ENCODE peak calls at places on chromosomes 13 and 19, in ten cellular contexts. G is B cell, I is NB4, R is GM20000, O is left ventricle myocardium inferior, U is esophagus squamous epithelium, Y is SK-N-SH, S is cardiac muscle cell, X is progenitor cell of endocrine pancreas, Z is GM13976. C is an unnamed sample.

GRCh38 chr13:110483386-110483785 is 78.1 kb downstream of the RAB20 start:
- DNase-seq in G (no peak), I (no peak), R (no peak), O (no peak), U (no peak), Y (no peak), S (no peak), X (no peak), Z (no peak), C (no peak)

GRCh38 chr19:33794578-33795369 is 1.9 kb upstream of the KCTD15 start:
- DNase-seq in G (no peak), I (no peak), R (no peak), O (peak; percentile 40), U (no peak), Y (peak; percentile 73), S (peak; percentile 50), X (no peak), Z (no peak), C (no peak)

GRCh38 chr19:54104998-54105715 is 2.5 kb downstream of the NDUFA3 start:
- DNase-seq in G (no peak), I (no peak), R (no peak), O (no peak), U (no peak), Y (no peak), S (peak; percentile 9), X (no peak), Z (no peak), C (no peak)

GRCh38 chr13:51928231-51928630 is 66.5 kb downstream of the CCDC70 start:
- DNase-seq in G (no peak), I (no peak), R (no peak), O (no peak), U (no peak), Y (no peak), S (no peak), X (no peak), Z (no peak), C (no peak)

GRCh38 chr13:94708031-94708571 is 4.2 kb downstream of the SOX21 start:
- DNase-seq in G (peak; percentile 25), I (no peak), R (peak; percentile 44), O (no peak), U (no peak), Y (peak; percentile 48), S (no peak), X (no peak), Z (peak; percentile 29), C (no peak)

GRCh38 chr13:95643814-95644598 is 500 bp downstream of the DZIP1 start:
- DNase-seq in G (peak; percentile 17), I (no peak), R (no peak), O (peak; percentile 18), U (no peak), Y (peak; percentile 80), S (peak; percentile 43), X (peak; percentile 37), Z (no peak), C (no peak)

GRCh38 chr19:14479985-14480694 is 5.0 kb upstream of the PTGER1 start:
- DNase-seq in G (peak; percentile 90), I (peak; percentile 83), R (peak; percentile 93), O (peak; percentile 48), U (no peak), Y (peak; percentile 95), S (peak; percentile 43), X (peak; percentile 76), Z (peak; percentile 92), C (no peak)

GRCh38 chr19:17073869-17074627 is 1.2 kb downstream of the HAUS8 start:
- DNase-seq in G (no peak), I (no peak), R (no peak), O (no peak), U (no peak), Y (no peak), S (no peak), X (no peak), Z (no peak), C (no peak)

DNA sequence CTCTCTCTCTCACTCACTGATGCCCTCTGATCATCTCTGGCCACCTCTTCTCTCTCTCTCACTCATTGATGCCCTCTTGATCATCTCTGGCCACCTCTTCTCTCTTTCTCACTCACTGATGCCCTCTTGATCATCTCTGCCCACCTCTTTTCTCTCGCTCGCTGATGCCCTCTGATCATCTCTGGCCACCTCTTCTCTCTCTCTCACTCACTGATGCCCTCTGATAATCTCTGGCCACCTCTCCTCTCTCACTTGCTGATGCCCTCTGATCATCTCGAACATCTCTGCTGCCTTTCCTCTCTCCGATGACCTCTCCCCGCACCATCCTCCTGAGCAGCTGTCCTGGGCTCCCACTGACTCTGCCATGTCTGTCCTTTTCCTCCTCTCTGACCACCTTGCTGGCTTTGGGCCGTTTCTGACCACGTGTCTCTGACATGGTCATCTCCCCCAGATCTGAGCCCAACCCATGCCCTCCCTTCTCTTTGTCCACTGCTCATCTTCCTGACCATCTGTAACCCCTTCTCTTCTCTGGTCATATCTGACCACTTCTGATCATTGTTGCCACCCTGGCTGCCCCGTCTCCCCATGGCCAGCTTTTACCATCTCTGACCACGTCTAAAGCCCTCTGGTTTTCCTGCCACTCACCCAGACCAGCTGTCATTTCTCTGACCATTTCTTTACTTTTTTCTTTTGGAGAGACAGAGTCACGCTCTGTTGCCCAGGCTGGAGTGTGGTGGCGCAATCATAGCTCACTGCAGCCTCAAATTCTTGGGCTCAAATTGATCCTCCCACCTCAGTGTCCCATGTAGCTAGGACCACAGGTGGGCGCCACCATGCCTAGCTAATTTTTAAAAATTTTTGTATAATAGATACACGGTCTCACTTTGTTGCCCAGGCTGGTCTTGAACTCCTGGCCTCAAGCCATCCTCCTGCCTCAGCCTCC is 2.4 kb downstream of the LRFN3 start:
- DNase-seq in G (no peak), I (no peak), R (peak; percentile 28), O (no peak), U (no peak), Y (no peak), S (no peak), X (no peak), Z (no peak), C (no peak)
- TF ChIP-seq CTCF in G (no peak), I (no peak), R (no peak), O (no peak), U (no peak), Y (no peak), S (no peak), X (no peak), Z (no peak), C (no peak)

GRCh38 chr13:92716749-92717148 is 509.9 kb upstream of the GPC6 start:
- DNase-seq in G (no peak), I (no peak), R (no peak), O (no peak), U (no peak), Y (no peak), S (peak; percentile 55), X (no peak), Z (no peak), C (no peak)
- TF ChIP-seq CTCF in G (no peak), I (no peak), R (no peak), O (peak; percentile 11), U (no peak), Y (peak; percentile 54), S (peak; percentile 46), X (no peak), Z (no peak), C (peak; percentile 45)

GRCh38 chr19:28701491-28701890 is 511.5 kb downstream of the UQCRFS1 start:
- DNase-seq in G (no peak), I (no peak), R (no peak), O (no peak), U (no peak), Y (no peak), S (no peak), X (no peak), Z (no peak), C (no peak)

GRCh38 chr19:28706693-28707092 is 506.3 kb downstream of the UQCRFS1 start:
- DNase-seq in G (no peak), I (no peak), R (no peak), O (no peak), U (no peak), Y (no peak), S (no peak), X (no peak), Z (no peak), C (no peak)

GRCh38 chr19:28703400-28703956 is 509.5 kb downstream of the UQCRFS1 start:
- DNase-seq in G (no peak), I (no peak), R (no peak), O (no peak), U (no peak), Y (no peak), S (no peak), X (no peak), Z (no peak), C (no peak)

GRCh38 chr19:28700176-28700575 is 512.8 kb downstream of the UQCRFS1 start:
- DNase-seq in G (no peak), I (no peak), R (no peak), O (no peak), U (no peak), Y (no peak), S (peak; percentile 18), X (no peak), Z (no peak), C (no peak)

DNA sequence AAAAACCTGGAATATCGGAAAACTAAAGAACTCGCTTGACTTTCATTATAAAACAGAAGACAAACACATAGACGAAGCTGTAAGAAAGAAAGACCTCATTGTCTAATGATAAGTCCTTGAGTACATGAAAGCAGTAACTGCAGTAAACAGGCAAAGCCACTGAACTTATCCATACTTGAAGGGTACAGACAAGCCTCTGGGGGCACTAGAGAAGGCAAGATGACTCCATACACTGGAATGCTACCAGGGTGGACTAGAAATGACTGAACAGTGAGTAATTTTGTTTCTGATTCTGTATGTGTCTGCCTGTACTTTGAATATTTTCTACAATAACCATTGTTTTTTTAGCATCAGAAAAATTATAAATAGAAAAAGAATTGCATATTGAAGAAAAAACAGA is 507.9 kb downstream of the UQCRFS1 start:
- DNase-seq in G (no peak), I (no peak), R (no peak), O (no peak), U (no peak), Y (no peak), S (peak; percentile 88), X (no peak), Z (no peak), C (no peak)
- TF ChIP-seq CTCF in G (no peak), I (no peak), R (no peak), O (no peak), U (no peak), Y (peak; percentile 70), S (peak; percentile 56), X (peak; percentile 56), Z (no peak), C (no peak)

GRCh38 chr19:35935911-35936737 is at the start of gene LRFN3:
- DNase-seq in G (peak; percentile 69), I (peak; percentile 20), R (peak; percentile 81), O (peak; percentile 78), U (no peak), Y (peak; percentile 94), S (peak; percentile 81), X (peak; percentile 47), Z (peak; percentile 84), C (no peak)

GRCh38 chr19:35932291-35932936 is 3.8 kb upstream of the LRFN3 start:
- DNase-seq in G (no peak), I (no peak), R (no peak), O (no peak), U (no peak), Y (no peak), S (no peak), X (no peak), Z (no peak), C (no peak)

GRCh38 chr19:35928507-35928906 is 7.7 kb upstream of the LRFN3 start:
- DNase-seq in G (no peak), I (no peak), R (peak; percentile 10), O (no peak), U (no peak), Y (no peak), S (no peak), X (no peak), Z (no peak), C (no peak)

GRCh38 chr19:35931161-35931873 is 4.9 kb upstream of the LRFN3 start:
- DNase-seq in G (peak; percentile 97), I (peak; percentile 98), R (peak; percentile 99), O (peak; percentile 99), U (peak; percentile 97), Y (peak; percentile 98), S (peak; percentile 100), X (peak; percentile 98), Z (peak; percentile 99), C (peak; percentile 93)

GRCh38 chr19:35931874-35932202 is 4.3 kb upstream of the LRFN3 start:
- DNase-seq in G (no peak), I (no peak), R (no peak), O (no peak), U (no peak), Y (no peak), S (no peak), X (no peak), Z (no peak), C (no peak)
- TF ChIP-seq CTCF in G (peak; percentile 60), I (no peak), R (no peak), O (peak; percentile 19), U (no peak), Y (no peak), S (no peak), X (no peak), Z (no peak), C (no peak)

C was measured in thoracic aorta.